ENCODE peak calls at places on chromosomes 11 and 22, in seven cellular contexts. I, L, T, S, D, X and N are unnamed samples.

GRCh38 chr11:11451501-11452005 is 98.5 kb upstream of the CSNK2A3 start:
- DNase-seq in D (no peak), S (no peak), L (no peak), I (no peak), T (peak; percentile 24), X (no peak), N (no peak)

GRCh38 chr11:117830674-117831351 is 6.3 kb upstream of the FXYD2 start:
- DNase-seq in I (no peak), L (peak; percentile 65), D (no peak), T (peak; percentile 25), S (no peak), X (no peak), N (no peak)

GRCh38 chr11:56783448-56784041 is 35.0 kb upstream of the OR9G4 start:
- DNase-seq in L (no peak), I (peak; percentile 76), D (peak; percentile 69), X (no peak), T (peak; percentile 69), S (peak; percentile 0), N (peak; percentile 7)

GRCh38 chr11:61683961-61684869 is 4.0 kb downstream of the DAGLA start:
- DNase-seq in I (no peak), T (no peak), S (no peak), X (no peak), D (no peak), L (no peak), N (no peak)

GRCh38 chr11:18731949-18732821 is 6.2 kb upstream of the IGSF22 start:
- DNase-seq in D (peak; percentile 55), S (no peak), T (peak; percentile 62), L (no peak), I (peak; percentile 53), X (no peak), N (peak; percentile 21)

GRCh38 chr11:69290791-69291190 is 3.2 kb upstream of the MYEOV start:
- DNase-seq in X (no peak), T (no peak), I (no peak), D (no peak), S (no peak), L (peak; percentile 60), N (no peak)

GRCh38 chr11:61841636-61842332 is 13.7 kb downstream of the FADS2 start:
- DNase-seq in T (no peak), L (peak; percentile 45), I (no peak), D (no peak), X (no peak), S (no peak), N (no peak)

GRCh38 chr22:31296258-31296657 is 4.0 kb upstream of the PIK3IP1 start:
- DNase-seq in I (no peak), T (no peak), S (no peak), X (no peak), L (no peak), D (peak; percentile 56), N (peak; percentile 44)

GRCh38 chr11:113552271-113552670 is 77.1 kb upstream of the DRD2 start:
- DNase-seq in X (no peak), T (no peak), D (no peak), S (no peak), L (no peak), I (no peak), N (no peak)

GRCh38 chr11:2694995-2695939 is 4.5 kb downstream of the KCNQ1OT1 start:
- DNase-seq in X (no peak), D (no peak), L (peak; percentile 40), I (no peak), T (no peak), S (no peak), N (no peak)

GRCh38 chr11:69257134-69257533 is 36.8 kb upstream of the MYEOV start:
- DNase-seq in X (no peak), T (no peak), L (peak; percentile 51), S (no peak), D (no peak), I (no peak), N (no peak)

GRCh38 chr22:37696657-37697539 is at the start of gene TRIOBP:
- DNase-seq in X (peak; percentile 71), L (peak; percentile 95), T (peak; percentile 85), I (peak; percentile 100), S (peak; percentile 78), D (peak; percentile 96), N (peak; percentile 99)

GRCh38 chr22:37692627-37693285 is 4.1 kb upstream of the TRIOBP start:
- DNase-seq in S (no peak), I (no peak), X (no peak), L (no peak), D (no peak), T (no peak), N (no peak)

GRCh38 chr22:37701121-37701786 is 4.4 kb downstream of the TRIOBP start:
- DNase-seq in X (no peak), S (no peak), D (peak; percentile 54), L (no peak), I (no peak), T (no peak), N (peak; percentile 8)

GRCh38 chr22:37697540-37697835 is 640 bp downstream of the TRIOBP start:
- DNase-seq in L (no peak), S (no peak), I (no peak), D (no peak), X (no peak), T (no peak), N (no peak)
- H3K4me3 ChIP-seq in L (no peak overlapping the region), S (peak overlapping the region; percentile 45), I (peak overlapping the region; percentile 25), D (peak overlapping the region; percentile 47), X (no peak overlapping the region), T (peak overlapping the region; percentile 22), N (no peak overlapping the region)

GRCh38 chr11:7514099-7514725 is 413 bp downstream of the PPFIBP2 start:
- DNase-seq in D (no peak), I (peak; percentile 18), L (no peak), T (peak; percentile 43), X (no peak), S (no peak), N (no peak)

GRCh38 chr11:7518811-7519562 is 5.2 kb downstream of the PPFIBP2 start:
- DNase-seq in I (no peak), L (no peak), X (no peak), T (no peak), D (no peak), S (no peak), N (no peak)

GRCh38 chr11:7513210-7514098 is at the start of gene PPFIBP2:
- DNase-seq in D (peak; percentile 69), S (no peak), X (no peak), I (peak; percentile 89), T (peak; percentile 89), L (peak; percentile 97), N (peak; percentile 61)

GRCh38 chr11:7515544-7515943 is 1.7 kb downstream of the PPFIBP2 start:
- DNase-seq in D (no peak), I (no peak), T (no peak), X (no peak), S (no peak), L (no peak), N (no peak)

GRCh38 chr11:7516488-7516887 is 2.7 kb downstream of the PPFIBP2 start:
- DNase-seq in S (no peak), D (no peak), I (no peak), L (no peak), X (no peak), T (no peak), N (no peak)
- H3K4me3 ChIP-seq in S (no peak overlapping the region), D (no peak overlapping the region), I (no peak overlapping the region), L (no peak overlapping the region), X (no peak overlapping the region), T (no peak overlapping the region), N (no peak overlapping the region)

GRCh38 chr11:12692238-12693074 is 18.2 kb downstream of the TEAD1 start:
- DNase-seq in X (peak; percentile 46), L (no peak), T (no peak), S (peak; percentile 83), D (peak; percentile 98), I (peak; percentile 71), N (peak; percentile 97)

GRCh38 chr11:12693485-12694181 is 19.4 kb downstream of the TEAD1 start:
- DNase-seq in I (no peak), S (peak; percentile 94), X (peak; percentile 92), D (peak; percentile 96), T (peak; percentile 48), L (no peak), N (peak; percentile 96)

GRCh38 chr11:12694182-12694531 is 19.9 kb downstream of the TEAD1 start:
- DNase-seq in L (no peak), I (no peak), S (no peak), X (no peak), T (peak; percentile 24), D (peak; percentile 61), N (no peak)

GRCh38 chr11:12691473-12691872 is 17.3 kb downstream of the TEAD1 start:
- DNase-seq in D (no peak), L (no peak), T (no peak), X (no peak), I (no peak), S (no peak), N (peak; percentile 75)

DNA sequence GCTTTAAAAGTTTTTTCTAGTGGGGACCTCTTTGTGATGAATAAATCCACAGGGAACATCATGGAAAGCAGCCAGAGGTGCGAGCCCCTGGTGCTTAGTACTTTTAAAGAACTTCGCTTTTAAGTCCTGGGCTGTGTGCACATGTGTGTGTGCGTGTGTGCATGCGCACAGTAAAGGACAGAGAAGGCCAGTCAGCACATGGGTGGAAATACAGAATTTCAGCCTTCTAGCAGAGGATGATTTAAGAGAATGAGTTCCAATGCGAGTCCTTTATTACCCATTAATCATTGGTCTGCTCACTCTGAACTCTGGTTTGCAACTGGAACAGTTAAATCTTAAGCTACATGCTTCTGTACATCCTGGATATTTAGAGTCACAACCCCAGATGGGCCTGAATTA is 18.9 kb downstream of the TEAD1 start:
- DNase-seq in T (no peak), S (no peak), I (no peak), L (no peak), X (no peak), D (peak; percentile 37), N (no peak)
- H3K4me3 ChIP-seq in T (no peak overlapping the region), S (peak overlapping the region; percentile 28), I (no peak overlapping the region), L (no peak overlapping the region), X (no peak overlapping the region), D (peak overlapping the region; percentile 22), N (peak overlapping the region; percentile 17)

GRCh38 chr11:107928767-107929507 is 689 bp downstream of the RAB39A start:
- DNase-seq in X (no peak), I (peak; percentile 42), T (peak; percentile 49), L (peak; percentile 78), S (no peak), D (no peak), N (no peak)
- H3K4me3 ChIP-seq in X (peak overlapping the region; percentile 18), I (peak overlapping the region; percentile 61), T (peak overlapping the region; percentile 95), L (peak overlapping the region; percentile 84), S (peak overlapping the region; percentile 50), D (peak overlapping the region; percentile 40), N (peak overlapping the region; percentile 37)